ENCODE peak calls at places on chromosomes 2 and 18, in six cellular contexts. X is K562, C is GM12878, T is endothelial cell of umbilical vein, L is NB4, P is HepG2. B is an unnamed sample.

GRCh38 chr2:210169871-210170441 is 1.3 kb downstream of the KANSL1L start:
- DNase-seq in X (no peak), C (peak; percentile 30), T (peak; percentile 71), L (peak; percentile 83), P (peak; percentile 13), B (peak; percentile 12)

GRCh38 chr2:29106980-29107388 is 8.2 kb upstream of the CLIP4 start:
- DNase-seq in X (no peak), C (no peak), T (no peak), L (no peak), P (peak; percentile 30), B (no peak)

GRCh38 chr2:190537765-190538164 is 3.2 kb upstream of the NEMP2 start:
- DNase-seq in X (no peak), C (no peak), T (no peak), L (peak; percentile 16), P (peak; percentile 46), B (no peak)

GRCh38 chr2:199460101-199460671 is 2.4 kb upstream of the SATB2 start:
- DNase-seq in X (no peak), C (no peak), T (peak; percentile 36), L (peak; percentile 82), P (no peak), B (peak; percentile 37)

GRCh38 chr2:64888591-64889309 is 100.4 kb upstream of the SLC1A4 start:
- DNase-seq in X (no peak), C (no peak), T (peak; percentile 25), L (peak; percentile 67), P (peak; percentile 74), B (peak; percentile 85)

GRCh38 chr2:172086349-172087190 is 1.3 kb downstream of the DLX1 start:
- DNase-seq in X (no peak), C (no peak), T (peak; percentile 20), L (peak; percentile 45), P (peak; percentile 55), B (no peak)

GRCh38 chr2:115083216-115083615 is 640.8 kb downstream of the DPP10 start:
- DNase-seq in X (no peak), C (no peak), T (no peak), L (peak; percentile 11), P (no peak), B (no peak)

GRCh38 chr18:9712606-9713005 is 4.5 kb downstream of the RAB31 start:
- DNase-seq in X (no peak), C (no peak), T (no peak), L (no peak), P (no peak), B (no peak)

GRCh38 chr18:40935423-40935822 is 1019.6 kb upstream of the PIK3C3 start:
- DNase-seq in X (peak; percentile 7), C (peak; percentile 4), T (peak; percentile 42), L (peak; percentile 55), P (peak; percentile 35), B (no peak)

GRCh38 chr2:140454717-140455116 is 1674.5 kb upstream of the NXPH2 start:
- DNase-seq in X (no peak), C (no peak), T (peak; percentile 18), L (no peak), P (no peak), B (peak; percentile 30)
- TF ChIP-seq MYC in X (no peak), C (no peak), T (no peak), L (no peak), P (no peak), B (no peak)

GRCh38 chr18:26765498-26765897 is 100.0 kb downstream of the AQP4 start:
- DNase-seq in X (no peak), C (no peak), T (no peak), L (no peak), P (no peak), B (no peak)

GRCh38 chr18:26764584-26764983 is 100.9 kb downstream of the AQP4 start:
- DNase-seq in X (no peak), C (no peak), T (no peak), L (no peak), P (no peak), B (no peak)

GRCh38 chr18:26764177-26764576 is 101.3 kb downstream of the AQP4 start:
- DNase-seq in X (no peak), C (no peak), T (no peak), L (no peak), P (no peak), B (no peak)

GRCh38 chr18:26768388-26768787 is 97.1 kb downstream of the AQP4 start:
- DNase-seq in X (no peak), C (no peak), T (no peak), L (no peak), P (no peak), B (no peak)

DNA sequence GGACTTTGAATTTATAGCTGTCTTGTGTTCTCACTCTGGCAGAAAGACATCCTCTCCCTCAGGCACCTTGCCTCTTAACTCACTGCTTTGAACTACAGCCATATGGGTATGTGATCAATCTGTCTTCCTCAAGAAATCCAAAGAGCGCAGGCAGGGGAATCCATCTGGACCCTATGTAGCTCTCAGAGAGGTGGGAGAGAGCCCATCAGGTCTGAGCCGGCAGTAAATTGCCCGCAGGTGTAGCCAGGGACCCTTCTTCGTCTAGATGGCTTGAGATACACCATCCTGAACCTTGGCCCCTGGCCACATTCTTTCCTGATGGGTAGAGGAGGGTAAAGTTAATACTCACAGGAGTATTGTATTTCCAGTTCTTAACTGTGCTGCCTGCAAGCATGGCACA is 101.8 kb downstream of the AQP4 start:
- DNase-seq in X (no peak), C (no peak), T (no peak), L (no peak), P (no peak), B (no peak)
- TF ChIP-seq MYC in X (no peak), C (no peak), T (no peak), L (no peak), P (no peak), B (no peak)

DNA sequence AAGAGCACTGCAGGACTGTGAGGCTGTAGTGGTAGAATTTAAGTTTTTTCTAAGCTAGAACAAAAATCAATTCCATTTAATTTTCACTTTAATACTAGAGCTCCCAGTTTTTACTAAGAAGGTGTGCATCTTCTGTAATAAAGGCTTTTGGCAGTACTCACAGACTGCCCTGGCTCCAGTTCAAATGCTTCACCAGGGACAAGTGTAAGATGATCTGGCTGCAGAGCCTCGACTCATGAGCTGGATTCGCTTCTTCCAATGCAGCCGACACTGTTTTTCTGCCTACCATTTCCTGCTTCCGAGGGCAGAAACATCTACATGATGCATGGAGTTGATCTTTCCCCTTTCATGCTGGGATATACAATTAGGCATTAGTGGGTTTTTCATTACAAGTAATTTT is 87.0 kb downstream of the FARSB start:
- DNase-seq in X (no peak), C (no peak), T (no peak), L (no peak), P (no peak), B (no peak)
- TF ChIP-seq MYC in X (no peak), C (no peak), T (no peak), L (no peak), P (no peak), B (no peak)

GRCh38 chr18:12656671-12657047 is 1.2 kb downstream of the SPIRE1 start:
- DNase-seq in X (no peak), C (no peak), T (peak; percentile 63), L (no peak), P (no peak), B (no peak)
- TF ChIP-seq MYC in X (no peak), C (no peak), T (no peak), L (no peak), P (no peak), B (no peak)

GRCh38 chr2:215917953-215918620 is 95.3 kb downstream of the MREG start:
- DNase-seq in X (no peak), C (peak; percentile 83), T (peak; percentile 34), L (peak; percentile 16), P (no peak), B (peak; percentile 25)

GRCh38 chr2:215919624-215920243 is 93.6 kb downstream of the MREG start:
- DNase-seq in X (no peak), C (no peak), T (no peak), L (no peak), P (no peak), B (no peak)

GRCh38 chr2:215918901-215919585 is 94.3 kb downstream of the MREG start:
- DNase-seq in X (no peak), C (no peak), T (peak; percentile 28), L (no peak), P (no peak), B (no peak)

GRCh38 chr2:215921884-215922283 is 91.5 kb downstream of the MREG start:
- DNase-seq in X (peak; percentile 11), C (no peak), T (peak; percentile 90), L (no peak), P (peak; percentile 55), B (peak; percentile 31)

DNA sequence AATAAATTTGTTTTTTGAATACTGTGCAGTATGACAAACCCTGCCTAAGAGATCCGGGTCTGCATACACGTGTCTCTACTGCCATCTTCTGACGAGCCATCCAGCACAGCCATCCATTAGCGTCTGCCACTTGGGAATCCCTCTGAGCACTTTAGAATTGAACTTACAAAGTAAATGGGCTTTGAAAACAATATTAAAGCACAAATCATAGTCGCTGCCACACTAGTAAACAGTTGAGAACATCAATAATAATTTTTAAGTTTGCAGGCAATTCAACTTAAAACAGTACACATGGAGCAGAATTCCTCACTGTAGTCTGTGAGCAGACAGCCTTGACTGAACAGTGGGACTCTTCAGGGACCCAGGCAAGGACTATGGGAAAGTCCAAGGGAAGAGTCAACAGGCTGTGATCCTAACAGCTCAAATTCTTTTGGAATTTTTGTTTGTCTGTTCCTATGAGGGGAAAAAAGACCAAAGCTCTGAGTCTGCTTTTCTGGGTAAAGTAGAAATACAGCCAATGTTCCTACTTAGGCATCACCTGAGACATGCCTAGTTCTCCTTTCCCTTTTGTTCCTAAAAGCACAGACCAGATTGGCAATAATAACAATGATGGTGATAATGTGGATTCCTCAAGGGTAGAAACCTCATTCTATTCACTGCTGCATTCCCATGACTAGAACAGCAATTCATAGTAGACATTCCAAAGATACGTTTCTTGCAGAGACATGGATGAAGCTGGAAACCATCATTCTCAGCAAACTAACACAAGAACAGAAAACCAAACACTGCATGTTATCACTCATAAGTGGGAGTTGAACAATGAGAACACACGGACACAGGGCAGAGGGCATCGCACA is 92.9 kb downstream of the MREG start:
- DNase-seq in X (peak; percentile 39), C (no peak), T (peak; percentile 87), L (peak; percentile 81), P (peak; percentile 81), B (peak; percentile 81)
- TF ChIP-seq MYC in X (no peak), C (no peak), T (no peak), L (no peak), P (no peak), B (no peak)

B was measured in A549.